ENCODE peak calls at places on chromosomes 3 and 15, in seven cellular contexts. T, S, D, V, X, W and I are unnamed samples.

GRCh38 chr3:184993394-184993793 is 159.5 kb downstream of the C3orf70 start:
- DNase-seq in X (no peak), T (no peak), V (no peak), D (no peak), S (no peak), W (no peak), I (no peak)

GRCh38 chr3:124157000-124157712 is 165.2 kb upstream of the ROPN1 start:
- DNase-seq in T (no peak), X (no peak), S (no peak), W (no peak), V (no peak), D (no peak), I (no peak)

GRCh38 chr3:70849911-70850699 is 537.7 kb upstream of the MDFIC2 start:
- DNase-seq in X (no peak), S (peak), T (peak), V (no peak), W (no peak), D (no peak), I (no peak)

GRCh38 chr3:107410606-107411005 is 33.4 kb downstream of the CCDC54 start:
- DNase-seq in V (no peak), W (no peak), T (no peak), S (no peak), D (no peak), X (no peak), I (no peak)

GRCh38 chr3:149536429-149536828 is 61.9 kb downstream of the TM4SF4 start:
- DNase-seq in X (no peak), V (no peak), S (no peak), W (no peak), T (no peak), D (no peak), I (no peak)

GRCh38 chr3:2657408-2657807 is 452.8 kb downstream of the IL5RA start:
- DNase-seq in X (no peak), W (no peak), T (no peak), V (no peak), D (no peak), S (no peak), I (no peak)

GRCh38 chr15:51336011-51336410 is 2.4 kb downstream of the CYP19A1 start:
- DNase-seq in D (no peak), X (no peak), S (no peak), V (no peak), W (no peak), T (no peak), I (no peak)

GRCh38 chr3:177351757-177352158 is 154.5 kb upstream of the TBL1XR1 start:
- DNase-seq in D (no peak), X (peak), W (no peak), S (no peak), V (no peak), T (no peak), I (no peak)

GRCh38 chr15:99732711-99733267 is 448 bp downstream of the LYSMD4 start:
- DNase-seq in T (no peak), X (no peak), V (no peak), D (no peak), S (peak), W (no peak), I (peak)

GRCh38 chr15:92616621-92617179 is 38.9 kb downstream of the FAM174B start:
- DNase-seq in T (peak), S (no peak), D (no peak), W (no peak), V (no peak), X (no peak), I (no peak)

GRCh38 chr3:129596194-129597086 is 10.0 kb downstream of the PLXND1 start:
- DNase-seq in W (no peak), S (no peak), V (peak), D (no peak), X (no peak), T (peak), I (peak)

GRCh38 chr3:149512073-149512782 is 37.7 kb downstream of the TM4SF4 start:
- DNase-seq in S (peak), V (no peak), W (no peak), X (peak), T (peak), D (no peak), I (peak)

GRCh38 chr3:118782755-118783202 is 251.9 kb downstream of the IGSF11 start:
- DNase-seq in W (no peak), V (no peak), D (no peak), T (no peak), X (peak), S (peak), I (no peak)

GRCh38 chr3:49671291-49672288 is 2.6 kb upstream of the APEH start:
- DNase-seq in S (peak), T (peak), V (no peak), D (peak), X (peak), W (peak), I (peak)

GRCh38 chr3:79604681-79605080 is 163.1 kb downstream of the ROBO1 start:
- DNase-seq in D (no peak), S (no peak), V (no peak), W (no peak), T (no peak), X (no peak), I (no peak)

GRCh38 chr3:195030791-195031321 is 240.1 kb downstream of the XXYLT1 start:
- DNase-seq in D (no peak), V (no peak), W (no peak), T (no peak), X (no peak), S (peak), I (no peak)

GRCh38 chr3:167653750-167654149 is at the start of gene WDR49:
- DNase-seq in S (no peak), V (no peak), W (no peak), T (no peak), D (no peak), X (no peak), I (no peak)

GRCh38 chr3:189797103-189797850 is 166.1 kb downstream of the TP63 start:
- DNase-seq in S (no peak), X (no peak), W (no peak), V (no peak), D (no peak), T (no peak), I (no peak)

GRCh38 chr15:29364429-29365078 is 94.9 kb upstream of the NSMCE3 start:
- DNase-seq in T (no peak), S (peak), X (no peak), D (no peak), V (no peak), W (no peak), I (peak)

GRCh38 chr3:8723612-8724011 is 10.0 kb upstream of the CAV3 start:
- DNase-seq in T (no peak), W (no peak), D (no peak), V (no peak), X (no peak), S (no peak), I (no peak)